ENCODE peak calls at places on chromosomes 16 and 17, in seven cellular contexts. N, X, B, V, Z, O and I are unnamed samples. For H3K4me1, the result is how much of the 10 kb centered on the place peaks cover.

GRCh38 chr16:8469102-8469778 is 121.1 kb downstream of the TMEM114 start:
- DNase-seq in N (no peak), X (no peak), O (no peak), B (no peak), Z (no peak), V (no peak), I (no peak)

GRCh38 chr17:76667786-76668453 is 24.4 kb upstream of the ST6GALNAC1 start:
- DNase-seq in N (no peak), O (no peak), X (no peak), V (no peak), Z (no peak), B (no peak), I (no peak)

GRCh38 chr17:1469231-1469852 is 13.3 kb upstream of the CRK start:
- DNase-seq in N (no peak), V (no peak), O (no peak), B (no peak), Z (no peak), X (no peak), I (no peak)

GRCh38 chr17:78528541-78528940 is 48.7 kb downstream of the DNAH17 start:
- DNase-seq in N (no peak), X (no peak), O (no peak), B (no peak), Z (no peak), V (no peak), I (no peak)

GRCh38 chr17:74943808-74944522 is 8.3 kb downstream of the OTOP3 start:
- DNase-seq in V (peak), N (no peak), O (no peak), Z (no peak), X (no peak), B (no peak), I (no peak)

GRCh38 chr16:17316005-17316404 is 154.8 kb downstream of the XYLT1 start:
- DNase-seq in X (no peak), V (no peak), Z (no peak), N (no peak), B (no peak), O (no peak), I (no peak)

GRCh38 chr16:83955218-83956130 is 2.4 kb downstream of the OSGIN1 start:
- DNase-seq in V (no peak), Z (no peak), O (no peak), X (no peak), B (peak), N (no peak), I (peak)

GRCh38 chr16:26027060-26027459 is 335.3 kb downstream of the HS3ST4 start:
- DNase-seq in N (no peak), B (no peak), X (no peak), O (no peak), V (no peak), Z (no peak), I (peak)

DNA sequence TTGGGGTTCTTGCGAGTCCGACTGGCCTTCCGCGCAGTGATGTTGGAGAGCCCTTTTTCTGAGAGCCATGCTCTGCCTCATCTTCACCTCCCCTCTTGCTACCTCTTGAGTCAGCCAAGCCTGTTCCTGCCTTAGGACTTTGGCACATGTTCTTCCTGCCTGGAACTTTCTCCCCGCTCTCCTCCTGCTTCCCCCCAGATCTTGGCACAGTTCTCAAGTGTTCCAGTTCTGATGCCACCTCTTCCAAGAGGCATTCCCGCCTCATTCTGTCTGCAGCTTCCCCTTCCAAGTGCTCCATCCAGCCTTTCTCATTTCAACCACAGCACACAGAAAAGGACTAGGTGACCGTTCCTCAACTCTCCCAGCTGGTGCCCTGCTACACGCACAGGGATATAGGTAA is 7.7 kb downstream of the AKAP1 start:
- DNase-seq in X (no peak), N (no peak), O (no peak), Z (no peak), B (no peak), V (no peak), I (no peak)
- H3K4me1 ChIP-seq in X (half or more), N (half or more), O (under half), Z (half or more), B (under half), V (under half), I (half or more)

DNA sequence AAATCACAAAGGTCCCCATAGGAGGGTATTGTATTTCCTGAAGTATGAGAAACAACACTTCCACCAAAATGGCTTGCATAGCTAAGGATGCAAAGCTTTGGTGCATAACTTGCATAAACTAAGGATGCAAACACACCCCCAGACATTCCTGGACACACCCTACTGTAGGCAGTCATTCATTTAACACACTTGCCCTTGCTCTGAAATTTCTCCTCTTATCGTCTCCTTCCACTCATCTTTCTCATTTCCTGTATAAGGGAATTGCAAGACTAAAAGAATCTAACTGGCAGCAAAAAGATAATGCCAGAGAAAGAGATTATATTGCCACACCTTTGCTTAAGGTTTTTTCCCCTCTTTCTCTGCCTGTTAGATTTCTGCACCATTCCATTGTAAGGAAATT is 28.3 kb downstream of the CHD9 start:
- DNase-seq in Z (no peak), O (no peak), X (no peak), B (peak), V (no peak), N (no peak), I (no peak)
- H3K4me1 ChIP-seq in Z (under half), O (under half), X (under half), B (half or more), V (under half), N (half or more), I (half or more)

GRCh38 chr16:88430524-88431446 is 22.3 kb upstream of the ZFPM1 start:
- DNase-seq in O (no peak), X (no peak), V (no peak), Z (peak), N (no peak), B (no peak), I (peak)

GRCh38 chr16:88431651-88432050 is 21.4 kb upstream of the ZFPM1 start:
- DNase-seq in V (no peak), X (no peak), O (no peak), N (no peak), B (no peak), Z (no peak), I (no peak)

GRCh38 chr16:88429387-88430184 is 23.5 kb upstream of the ZFPM1 start:
- DNase-seq in B (no peak), V (no peak), N (no peak), Z (no peak), O (no peak), X (no peak), I (no peak)

GRCh38 chr16:88428616-88429386 is 24.3 kb upstream of the ZFPM1 start:
- DNase-seq in Z (no peak), O (no peak), V (no peak), X (no peak), B (no peak), N (no peak), I (no peak)

DNA sequence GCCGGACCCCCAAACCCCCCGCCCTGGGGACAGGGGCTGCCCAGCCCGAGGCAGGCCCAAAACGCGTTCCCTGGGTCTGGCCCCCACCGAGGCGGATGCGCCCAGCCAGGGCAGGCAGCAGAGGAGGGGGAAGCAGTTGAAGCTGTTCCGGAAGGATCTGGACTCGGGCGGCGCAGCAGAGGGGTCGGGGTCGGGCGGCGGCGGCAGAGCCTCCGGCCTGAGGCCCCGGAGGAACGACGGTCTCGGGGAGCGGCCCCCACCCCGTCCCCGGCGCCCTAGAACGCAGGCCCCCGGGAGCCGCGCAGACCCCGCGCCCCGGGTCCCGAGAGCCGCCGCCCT is 22.9 kb upstream of the ZFPM1 start:
- DNase-seq in X (no peak), Z (no peak), N (no peak), O (no peak), B (no peak), V (no peak), I (peak)
- H3K4me1 ChIP-seq in X (under half), Z (under half), N (under half), O (under half), B (under half), V (under half), I (under half)

DNA sequence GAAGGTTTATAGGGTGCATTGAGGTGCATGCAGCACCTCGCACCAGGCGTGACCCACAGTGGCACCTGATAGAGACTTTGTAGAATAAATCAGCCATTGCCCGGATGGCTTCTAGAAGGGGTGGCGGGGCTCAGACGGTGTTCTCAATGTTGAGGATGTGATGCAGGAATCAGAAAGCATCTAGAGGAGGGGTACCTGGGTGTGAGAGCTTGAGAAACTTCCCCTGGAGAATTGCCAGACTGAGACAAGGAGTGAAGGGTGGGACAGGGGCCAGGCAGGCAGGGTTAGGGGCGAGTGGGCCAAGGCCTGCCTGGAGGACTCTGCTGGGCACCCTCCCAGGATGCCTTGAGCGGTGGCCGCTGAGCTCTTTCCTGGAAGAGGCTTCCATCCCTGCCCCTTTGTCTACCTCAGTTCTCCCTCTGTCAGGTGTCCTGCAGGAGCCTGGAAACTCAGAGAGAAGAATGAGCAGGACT is 9.3 kb upstream of the ADGRG1 start:
- DNase-seq in O (no peak), V (no peak), Z (no peak), N (no peak), X (peak), B (no peak), I (no peak)
- H3K4me1 ChIP-seq in O (under half), V (half or more), Z (under half), N (under half), X (under half), B (under half), I (under half)